ENCODE peak calls at places on chromosome 12, in ten cellular contexts. X is IMR-90; N is HCT116; H is lower lobe of right lung; U is transverse colon; D is colonic mucosa; R is fibroblast of lung; W is CD8-positive, alpha-beta T cell; A is heart right ventricle; K is small intestine. T is an unnamed sample.
A peak's percentile ranks its signal among the peaks of the same experiment; 100 is the strongest.

GRCh38 chr12:93050026-93050747 is 121.1 kb upstream of the EEA1 start:
- DNase-seq in X (peak; percentile 63), N (no peak), H (no peak), U (no peak), D (no peak), R (peak; percentile 74), W (no peak), A (no peak), K (no peak), T (no peak)

GRCh38 chr12:11716794-11717532 is 67.5 kb downstream of the ETV6 start:
- DNase-seq in X (peak; percentile 56), N (no peak), H (no peak), U (peak; percentile 38), D (no peak), R (peak; percentile 38), W (no peak), A (no peak), K (peak; percentile 68), T (no peak)

GRCh38 chr12:8018666-8019581 is 13.6 kb upstream of the FOXJ2 start:
- DNase-seq in X (no peak), N (peak; percentile 50), H (no peak), U (no peak), D (no peak), R (no peak), W (no peak), A (peak; percentile 17), K (no peak), T (no peak)

GRCh38 chr12:4119157-4119761 is 154.3 kb upstream of the CCND2 start:
- DNase-seq in X (no peak), N (no peak), H (no peak), U (peak; percentile 27), D (peak; percentile 21), R (no peak), W (no peak), A (no peak), K (peak; percentile 35), T (peak; percentile 18)

GRCh38 chr12:58537278-58537677 is 383.0 kb downstream of the LRIG3 start:
- DNase-seq in X (peak; percentile 82), N (no peak), H (no peak), U (no peak), D (no peak), R (peak; percentile 82), W (no peak), A (no peak), K (no peak), T (no peak)

GRCh38 chr12:131061041-131061806 is 107.5 kb downstream of the ADGRD1 start:
- DNase-seq in X (no peak), N (no peak), H (peak; percentile 38), U (no peak), D (no peak), R (no peak), W (no peak), A (peak; percentile 3), K (no peak), T (no peak)

GRCh38 chr12:124700810-124701594 is 133.6 kb upstream of the NCOR2 start:
- DNase-seq in X (peak; percentile 50), N (no peak), H (peak; percentile 76), U (no peak), D (no peak), R (no peak), W (no peak), A (no peak), K (no peak), T (no peak)

GRCh38 chr12:39145175-39145999 is 240.0 kb upstream of the CPNE8 start:
- DNase-seq in X (no peak), N (no peak), H (peak; percentile 61), U (peak; percentile 73), D (peak; percentile 69), R (no peak), W (no peak), A (peak; percentile 60), K (no peak), T (peak; percentile 59)

GRCh38 chr12:127381043-127381668 is 885.8 kb upstream of the TMEM132C start:
- DNase-seq in X (no peak), N (peak; percentile 21), H (no peak), U (peak; percentile 21), D (peak; percentile 29), R (no peak), W (peak; percentile 10), A (peak; percentile 30), K (peak; percentile 19), T (no peak)

GRCh38 chr12:54239568-54239967 is 40.4 kb downstream of the CBX5 start:
- DNase-seq in X (no peak), N (no peak), H (no peak), U (no peak), D (no peak), R (no peak), W (no peak), A (no peak), K (no peak), T (no peak)

GRCh38 chr12:107649615-107650014 is 36.0 kb upstream of the PWP1 start:
- DNase-seq in X (no peak), N (no peak), H (no peak), U (no peak), D (no peak), R (no peak), W (no peak), A (no peak), K (no peak), T (no peak)

GRCh38 chr12:5456906-5457305 is 25.0 kb downstream of the NTF3 start:
- DNase-seq in X (peak; percentile 82), N (no peak), H (no peak), U (no peak), D (no peak), R (no peak), W (no peak), A (no peak), K (no peak), T (no peak)

GRCh38 chr12:7937867-7938506 is 2.0 kb upstream of the SLC2A3 start:
- DNase-seq in X (no peak), N (no peak), H (no peak), U (no peak), D (no peak), R (peak; percentile 22), W (no peak), A (no peak), K (no peak), T (no peak)

DNA sequence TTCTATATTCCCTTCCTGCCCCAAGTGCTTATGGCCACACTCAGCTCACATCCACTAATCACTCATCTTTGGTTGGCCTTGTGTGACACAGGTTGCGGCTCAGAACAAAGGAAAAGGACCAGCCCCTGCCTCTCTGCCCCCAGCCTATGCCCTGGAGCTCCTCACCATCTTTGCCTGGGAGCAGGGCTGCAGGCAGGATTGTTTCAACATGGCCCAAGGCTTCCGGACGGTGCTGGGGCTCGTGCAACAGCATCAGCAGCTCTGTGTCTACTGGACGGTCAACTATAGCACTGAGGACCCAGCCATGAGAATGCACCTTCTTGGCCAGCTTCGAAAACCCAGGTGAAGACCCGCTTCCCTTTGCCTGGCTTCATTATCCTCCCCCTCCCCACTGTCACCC is 15.8 kb upstream of the OAS2 start:
- DNase-seq in X (no peak), N (no peak), H (no peak), U (no peak), D (no peak), R (no peak), W (no peak), A (no peak), K (no peak), T (peak; percentile 44)
- H3K4me3 ChIP-seq in X (no peak overlapping the region), N (no peak overlapping the region), H (no peak overlapping the region), U (no peak overlapping the region), D (no peak overlapping the region), R (no peak overlapping the region), W (no peak overlapping the region), A (no peak overlapping the region), K (no peak overlapping the region), T (no peak overlapping the region)

GRCh38 chr12:132798836-132799235 is 29.8 kb downstream of the GOLGA3 start:
- DNase-seq in X (no peak), N (no peak), H (no peak), U (no peak), D (no peak), R (no peak), W (no peak), A (no peak), K (no peak), T (no peak)
- H3K36me3 ChIP-seq in X (peaks cover 79% of the 10 kb centered on the region), N (peaks cover 41% of the 10 kb centered on the region), H (peaks cover 100% of the 10 kb centered on the region), U (peaks cover 91% of the 10 kb centered on the region), D (peaks cover 45% of the 10 kb centered on the region), R (peaks cover 49% of the 10 kb centered on the region), W (peaks cover 56% of the 10 kb centered on the region), A (peaks cover 4% of the 10 kb centered on the region), K (peaks cover 50% of the 10 kb centered on the region), T (peaks cover 91% of the 10 kb centered on the region)

DNA sequence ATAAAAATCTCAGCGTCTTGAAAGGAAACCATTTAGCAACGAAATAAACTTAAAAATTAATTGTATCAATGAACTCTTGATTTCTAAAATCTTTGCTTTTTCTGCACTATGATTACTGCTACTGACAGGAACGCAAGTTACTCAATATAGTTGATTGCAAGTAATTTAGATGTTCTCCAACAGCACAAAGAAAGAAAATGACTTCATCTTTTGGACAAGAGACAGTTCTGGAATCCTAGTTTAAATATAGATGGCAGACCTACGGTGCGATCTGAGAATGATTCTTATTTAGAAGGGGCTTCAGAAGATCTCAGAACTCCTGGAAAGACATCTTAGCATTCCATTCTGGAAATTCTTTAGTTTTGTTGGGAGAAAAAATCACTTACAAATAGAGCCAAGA is 1.4 kb upstream of the SUDS3 start:
- DNase-seq in X (no peak), N (no peak), H (no peak), U (no peak), D (no peak), R (peak; percentile 34), W (no peak), A (no peak), K (no peak), T (no peak)
- H3K27ac ChIP-seq in X (no peak overlapping the region), N (no peak overlapping the region), H (peak overlapping the region; percentile 98), U (peak overlapping the region; percentile 89), D (no peak overlapping the region), R (no peak overlapping the region), W (no peak overlapping the region), A (peak overlapping the region; percentile 95), K (no peak overlapping the region), T (peak overlapping the region; percentile 87)

GRCh38 chr12:52023182-52023975 is 16.6 kb downstream of the TAMALIN start:
- DNase-seq in X (peak; percentile 56), N (peak; percentile 62), H (peak; percentile 93), U (peak; percentile 93), D (peak; percentile 92), R (peak; percentile 65), W (peak; percentile 85), A (peak; percentile 91), K (peak; percentile 74), T (peak; percentile 86)
- H3K4me3 ChIP-seq in X (peak overlapping the region; percentile 52), N (peak overlapping the region; percentile 47), H (peak overlapping the region; percentile 63), U (peak overlapping the region; percentile 51), D (peak overlapping the region; percentile 55), R (peak overlapping the region; percentile 45), W (peak overlapping the region; percentile 66), A (peak overlapping the region; percentile 54), K (peak overlapping the region; percentile 48), T (peak overlapping the region; percentile 58)

DNA sequence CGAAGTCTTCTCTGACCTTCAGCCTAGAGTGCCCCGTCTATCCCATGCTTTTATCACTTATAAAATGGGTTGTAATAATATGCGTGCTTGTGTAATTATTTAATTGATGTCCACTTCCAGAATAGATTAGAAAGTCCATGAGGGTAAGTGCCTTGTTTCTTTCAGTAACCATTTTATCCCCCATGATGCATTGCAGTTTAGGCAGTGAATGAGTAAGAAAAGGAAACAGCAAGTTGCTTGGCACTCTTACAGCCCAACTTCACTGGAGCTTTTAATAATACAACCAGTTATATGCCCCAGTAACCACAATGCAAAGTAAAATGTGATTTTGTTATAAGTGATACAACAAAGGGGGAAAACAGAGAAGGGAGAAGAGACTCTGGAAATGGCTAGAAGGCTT is 287.3 kb downstream of the MED13L start:
- DNase-seq in X (no peak), N (no peak), H (no peak), U (no peak), D (no peak), R (no peak), W (no peak), A (no peak), K (peak; percentile 87), T (no peak)
- H3K36me3 ChIP-seq in X (peaks cover 26% of the 10 kb centered on the region), N (peaks cover 30% of the 10 kb centered on the region), H (peaks cover 91% of the 10 kb centered on the region), U (peaks cover 39% of the 10 kb centered on the region), D (no peaks in the 10 kb centered on the region), R (peaks cover 2% of the 10 kb centered on the region), W (peaks cover 33% of the 10 kb centered on the region), A (peaks cover 6% of the 10 kb centered on the region), K (peaks cover 20% of the 10 kb centered on the region), T (peaks cover 49% of the 10 kb centered on the region)

T was measured in right atrium auricular region.